ENCODE peak calls at places on chromosomes 4 and X, in six cellular contexts. N, I, G, Y, A and F are unnamed samples.

GRCh38 chr4:69818060-69818639 is 41.8 kb downstream of the SULT1E1 start:
- DNase-seq in A (no peak), G (no peak), I (no peak), Y (no peak), N (no peak), F (no peak)

GRCh38 chr4:141131738-141132688 is 1.3 kb downstream of the RNF150 start:
- DNase-seq in I (peak), A (peak), G (peak), N (no peak), Y (no peak), F (peak)

GRCh38 chr4:54498661-54499111 is 159.1 kb upstream of the KIT start:
- DNase-seq in G (peak), I (no peak), Y (no peak), A (no peak), N (no peak), F (no peak)

GRCh38 chrX:39903937-39904336 is 193.8 kb downstream of the BCOR start:
- DNase-seq in A (no peak), I (no peak), Y (no peak), G (peak), N (no peak), F (no peak)

GRCh38 chr4:72449705-72450104 is 119.3 kb downstream of the ADAMTS3 start:
- DNase-seq in N (no peak), Y (no peak), A (no peak), I (no peak), G (peak), F (no peak)

GRCh38 chr4:145823743-145824142 is 114.9 kb downstream of the ZNF827 start:
- DNase-seq in N (no peak), A (no peak), Y (no peak), G (no peak), I (no peak), F (no peak)

GRCh38 chr4:156594619-156595018 is 377.0 kb downstream of the PDGFC start:
- DNase-seq in N (no peak), A (no peak), G (peak), Y (no peak), I (no peak), F (peak)

GRCh38 chr4:24515698-24516097 is 68.7 kb downstream of the DHX15 start:
- DNase-seq in Y (no peak), N (no peak), I (no peak), G (no peak), A (no peak), F (no peak)

GRCh38 chrX:25344191-25344936 is 328.6 kb upstream of the ARX start:
- DNase-seq in Y (no peak), A (no peak), G (no peak), N (no peak), I (peak), F (peak)

GRCh38 chr4:168877407-168877778 is 132.7 kb downstream of the CBR4 start:
- DNase-seq in I (no peak), N (no peak), A (no peak), G (no peak), Y (no peak), F (no peak)

GRCh38 chr4:173056708-173057107 is 111.9 kb upstream of the GALNT7 start:
- DNase-seq in N (no peak), I (no peak), G (no peak), Y (no peak), A (no peak), F (no peak)

GRCh38 chr4:8725071-8725841 is 132.7 kb downstream of the CPZ start:
- DNase-seq in Y (no peak), N (no peak), G (no peak), I (no peak), A (no peak), F (peak)

GRCh38 chr4:90181644-90182043 is 54.5 kb downstream of the CCSER1 start:
- DNase-seq in Y (no peak), G (no peak), N (no peak), A (no peak), I (no peak), F (no peak)

GRCh38 chrX:110678591-110678990 is 117.0 kb downstream of the CHRDL1 start:
- DNase-seq in I (no peak), Y (no peak), G (no peak), N (no peak), A (no peak), F (no peak)

GRCh38 chrX:46978341-46979291 is 66.4 kb downstream of the JADE3 start:
- DNase-seq in I (no peak), Y (peak), G (peak), A (peak), N (peak), F (peak)

GRCh38 chr4:56728512-56728911 is 47.4 kb upstream of the HOPX start:
- DNase-seq in N (no peak), A (no peak), G (peak), I (no peak), Y (no peak), F (no peak)

GRCh38 chr4:16070203-16070602 is 13.6 kb downstream of the PROM1 start:
- DNase-seq in Y (no peak), I (no peak), N (no peak), G (no peak), A (no peak), F (no peak)

GRCh38 chr4:24736066-24736465 is 59.3 kb upstream of the SOD3 start:
- DNase-seq in I (no peak), N (no peak), G (no peak), A (peak), Y (no peak), F (peak)

GRCh38 chr4:581181-581580 is 5.1 kb upstream of the TMEM271 start:
- DNase-seq in I (no peak), G (no peak), A (no peak), N (no peak), Y (no peak), F (no peak)

GRCh38 chr4:3829954-3830773 is 64.0 kb downstream of the ADRA2C start:
- DNase-seq in G (no peak), I (no peak), Y (no peak), N (no peak), A (no peak), F (peak)

GRCh38 chr4:36004231-36004851 is 240.0 kb downstream of the ARAP2 start:
- DNase-seq in I (no peak), A (no peak), Y (no peak), N (no peak), G (peak), F (no peak)

GRCh38 chrX:73922856-73923429 is 359.9 kb downstream of the CHIC1 start:
- DNase-seq in Y (no peak), G (peak), A (no peak), N (no peak), I (no peak), F (no peak)